ENCODE peak calls at places on chromosomes 7 and 10, in four cellular contexts. One of them, this sample, is unnamed.

GRCh38 chr7:36795451-36796021 is 71.2 kb upstream of the AOAH start:
- DNase-seq in activated naive CD4-positive, alpha-beta T cell treated with anti-CD3 and anti-CD28 coated beads, Interleukin-2, amount 10 ng/mL, durations not matched to agents 7 days and 5 days: no peak
- DNase-seq in GM20000: no peak
- DNase-seq in NCI-H2171: no peak
- DNase-seq in this sample: no peak

GRCh38 chr10:97771055-97771811 is 566 bp downstream of the SFRP5 start:
- DNase-seq in activated naive CD4-positive, alpha-beta T cell treated with anti-CD3 and anti-CD28 coated beads, Interleukin-2, amount 10 ng/mL, durations not matched to agents 7 days and 5 days: no peak
- DNase-seq in GM20000: peak
- DNase-seq in NCI-H2171: peak
- DNase-seq in this sample: no peak

GRCh38 chr10:4844864-4845263 is 18.9 kb downstream of the AKR1E2 start:
- DNase-seq in activated naive CD4-positive, alpha-beta T cell treated with anti-CD3 and anti-CD28 coated beads, Interleukin-2, amount 10 ng/mL, durations not matched to agents 7 days and 5 days: no peak
- DNase-seq in GM20000: no peak
- DNase-seq in NCI-H2171: no peak
- DNase-seq in this sample: no peak

GRCh38 chr7:138975343-138976104 is 5.7 kb downstream of the KIAA1549 start:
- DNase-seq in activated naive CD4-positive, alpha-beta T cell treated with anti-CD3 and anti-CD28 coated beads, Interleukin-2, amount 10 ng/mL, durations not matched to agents 7 days and 5 days: no peak
- DNase-seq in GM20000: no peak
- DNase-seq in NCI-H2171: peak
- DNase-seq in this sample: no peak

GRCh38 chr7:145784809-145785780 is 331.5 kb upstream of the CNTNAP2 start:
- DNase-seq in activated naive CD4-positive, alpha-beta T cell treated with anti-CD3 and anti-CD28 coated beads, Interleukin-2, amount 10 ng/mL, durations not matched to agents 7 days and 5 days: no peak
- DNase-seq in GM20000: no peak
- DNase-seq in NCI-H2171: no peak
- DNase-seq in this sample: no peak

GRCh38 chr7:112546723-112547513 is 66.1 kb downstream of the LSMEM1 start:
- DNase-seq in activated naive CD4-positive, alpha-beta T cell treated with anti-CD3 and anti-CD28 coated beads, Interleukin-2, amount 10 ng/mL, durations not matched to agents 7 days and 5 days: no peak
- DNase-seq in GM20000: no peak
- DNase-seq in NCI-H2171: no peak
- DNase-seq in this sample: no peak

GRCh38 chr7:139058963-139059362 is 23.1 kb upstream of the ZC3HAV1L start:
- DNase-seq in activated naive CD4-positive, alpha-beta T cell treated with anti-CD3 and anti-CD28 coated beads, Interleukin-2, amount 10 ng/mL, durations not matched to agents 7 days and 5 days: no peak
- DNase-seq in GM20000: no peak
- DNase-seq in NCI-H2171: no peak
- DNase-seq in this sample: no peak

GRCh38 chr7:37411444-37412034 is 37.1 kb downstream of the ELMO1 start:
- DNase-seq in activated naive CD4-positive, alpha-beta T cell treated with anti-CD3 and anti-CD28 coated beads, Interleukin-2, amount 10 ng/mL, durations not matched to agents 7 days and 5 days: no peak
- DNase-seq in GM20000: no peak
- DNase-seq in NCI-H2171: no peak
- DNase-seq in this sample: no peak

GRCh38 chr7:92641921-92642511 is 51.8 kb upstream of the FAM133B start:
- DNase-seq in activated naive CD4-positive, alpha-beta T cell treated with anti-CD3 and anti-CD28 coated beads, Interleukin-2, amount 10 ng/mL, durations not matched to agents 7 days and 5 days: peak
- DNase-seq in GM20000: peak
- DNase-seq in NCI-H2171: no peak
- DNase-seq in this sample: no peak

GRCh38 chr10:74824184-74825032 is 2.0 kb upstream of the KAT6B start:
- DNase-seq in activated naive CD4-positive, alpha-beta T cell treated with anti-CD3 and anti-CD28 coated beads, Interleukin-2, amount 10 ng/mL, durations not matched to agents 7 days and 5 days: peak
- DNase-seq in GM20000: no peak
- DNase-seq in NCI-H2171: no peak
- DNase-seq in this sample: no peak

GRCh38 chr7:45691155-45691656 is 117.0 kb downstream of the ADCY1 start:
- DNase-seq in activated naive CD4-positive, alpha-beta T cell treated with anti-CD3 and anti-CD28 coated beads, Interleukin-2, amount 10 ng/mL, durations not matched to agents 7 days and 5 days: no peak
- DNase-seq in GM20000: no peak
- DNase-seq in NCI-H2171: no peak
- DNase-seq in this sample: no peak

GRCh38 chr10:17013131-17013530 is 116.5 kb downstream of the CUBN start:
- DNase-seq in activated naive CD4-positive, alpha-beta T cell treated with anti-CD3 and anti-CD28 coated beads, Interleukin-2, amount 10 ng/mL, durations not matched to agents 7 days and 5 days: no peak
- DNase-seq in GM20000: no peak
- DNase-seq in NCI-H2171: no peak
- DNase-seq in this sample: no peak

GRCh38 chr10:116861796-116862195 is 12.5 kb downstream of the ENO4 start:
- DNase-seq in activated naive CD4-positive, alpha-beta T cell treated with anti-CD3 and anti-CD28 coated beads, Interleukin-2, amount 10 ng/mL, durations not matched to agents 7 days and 5 days: no peak
- DNase-seq in GM20000: no peak
- DNase-seq in NCI-H2171: no peak
- DNase-seq in this sample: no peak

GRCh38 chr7:129501760-129502707 is at the start of gene SMKR1:
- DNase-seq in activated naive CD4-positive, alpha-beta T cell treated with anti-CD3 and anti-CD28 coated beads, Interleukin-2, amount 10 ng/mL, durations not matched to agents 7 days and 5 days: peak
- DNase-seq in GM20000: peak
- DNase-seq in NCI-H2171: peak
- DNase-seq in this sample: peak

GRCh38 chr10:89395141-89395540 is 2.7 kb downstream of the IFIT1 start:
- DNase-seq in activated naive CD4-positive, alpha-beta T cell treated with anti-CD3 and anti-CD28 coated beads, Interleukin-2, amount 10 ng/mL, durations not matched to agents 7 days and 5 days: no peak
- DNase-seq in GM20000: no peak
- DNase-seq in NCI-H2171: no peak
- DNase-seq in this sample: no peak

GRCh38 chr10:15419279-15419874 is 48.3 kb upstream of the FAM171A1 start:
- DNase-seq in activated naive CD4-positive, alpha-beta T cell treated with anti-CD3 and anti-CD28 coated beads, Interleukin-2, amount 10 ng/mL, durations not matched to agents 7 days and 5 days: peak
- DNase-seq in GM20000: peak
- DNase-seq in NCI-H2171: peak
- DNase-seq in this sample: no peak

GRCh38 chr10:36441557-36441956 is 683.8 kb upstream of the ANKRD30A start:
- DNase-seq in activated naive CD4-positive, alpha-beta T cell treated with anti-CD3 and anti-CD28 coated beads, Interleukin-2, amount 10 ng/mL, durations not matched to agents 7 days and 5 days: no peak
- DNase-seq in GM20000: no peak
- DNase-seq in NCI-H2171: no peak
- DNase-seq in this sample: no peak

GRCh38 chr10:101646369-101646768 is 48.6 kb downstream of the FBXW4 start:
- DNase-seq in activated naive CD4-positive, alpha-beta T cell treated with anti-CD3 and anti-CD28 coated beads, Interleukin-2, amount 10 ng/mL, durations not matched to agents 7 days and 5 days: no peak
- DNase-seq in GM20000: no peak
- DNase-seq in NCI-H2171: no peak
- DNase-seq in this sample: no peak

GRCh38 chr7:73647725-73648592 is 19.7 kb upstream of the VPS37D start:
- DNase-seq in activated naive CD4-positive, alpha-beta T cell treated with anti-CD3 and anti-CD28 coated beads, Interleukin-2, amount 10 ng/mL, durations not matched to agents 7 days and 5 days: peak
- DNase-seq in GM20000: peak
- DNase-seq in NCI-H2171: peak
- DNase-seq in this sample: no peak

GRCh38 chr10:79268717-79269116 is 78.6 kb upstream of the PPIF start:
- DNase-seq in activated naive CD4-positive, alpha-beta T cell treated with anti-CD3 and anti-CD28 coated beads, Interleukin-2, amount 10 ng/mL, durations not matched to agents 7 days and 5 days: no peak
- DNase-seq in GM20000: no peak
- DNase-seq in NCI-H2171: no peak
- DNase-seq in this sample: no peak

GRCh38 chr10:62794306-62794705 is 10.2 kb upstream of the ADO start:
- DNase-seq in activated naive CD4-positive, alpha-beta T cell treated with anti-CD3 and anti-CD28 coated beads, Interleukin-2, amount 10 ng/mL, durations not matched to agents 7 days and 5 days: no peak
- DNase-seq in GM20000: no peak
- DNase-seq in NCI-H2171: no peak
- DNase-seq in this sample: no peak

GRCh38 chr10:132300582-132300981 is 7.2 kb downstream of the STK32C start:
- DNase-seq in activated naive CD4-positive, alpha-beta T cell treated with anti-CD3 and anti-CD28 coated beads, Interleukin-2, amount 10 ng/mL, durations not matched to agents 7 days and 5 days: no peak
- DNase-seq in GM20000: no peak
- DNase-seq in NCI-H2171: no peak
- DNase-seq in this sample: no peak

GRCh38 chr10:101379663-101380352 is 25.8 kb downstream of the BTRC start:
- DNase-seq in activated naive CD4-positive, alpha-beta T cell treated with anti-CD3 and anti-CD28 coated beads, Interleukin-2, amount 10 ng/mL, durations not matched to agents 7 days and 5 days: no peak
- DNase-seq in GM20000: no peak
- DNase-seq in NCI-H2171: no peak
- DNase-seq in this sample: no peak

GRCh38 chr7:66778201-66778600 is 37.7 kb downstream of the RABGEF1 start:
- DNase-seq in activated naive CD4-positive, alpha-beta T cell treated with anti-CD3 and anti-CD28 coated beads, Interleukin-2, amount 10 ng/mL, durations not matched to agents 7 days and 5 days: no peak
- DNase-seq in GM20000: no peak
- DNase-seq in NCI-H2171: no peak
- DNase-seq in this sample: no peak

GRCh38 chr10:132549416-132549815 is 11.8 kb downstream of the INPP5A start:
- DNase-seq in activated naive CD4-positive, alpha-beta T cell treated with anti-CD3 and anti-CD28 coated beads, Interleukin-2, amount 10 ng/mL, durations not matched to agents 7 days and 5 days: no peak
- DNase-seq in GM20000: no peak
- DNase-seq in NCI-H2171: peak
- DNase-seq in this sample: peak

GRCh38 chr10:5070648-5071410 is 23.4 kb upstream of the AKR1C3 start:
- DNase-seq in activated naive CD4-positive, alpha-beta T cell treated with anti-CD3 and anti-CD28 coated beads, Interleukin-2, amount 10 ng/mL, durations not matched to agents 7 days and 5 days: no peak
- DNase-seq in GM20000: no peak
- DNase-seq in NCI-H2171: no peak
- DNase-seq in this sample: no peak

GRCh38 chr7:36440880-36441279 is 51.2 kb downstream of the ANLN start:
- DNase-seq in activated naive CD4-positive, alpha-beta T cell treated with anti-CD3 and anti-CD28 coated beads, Interleukin-2, amount 10 ng/mL, durations not matched to agents 7 days and 5 days: no peak
- DNase-seq in GM20000: peak
- DNase-seq in NCI-H2171: peak
- DNase-seq in this sample: peak

GRCh38 chr7:157601530-157601929 is 264.7 kb downstream of the DNAJB6 start:
- DNase-seq in activated naive CD4-positive, alpha-beta T cell treated with anti-CD3 and anti-CD28 coated beads, Interleukin-2, amount 10 ng/mL, durations not matched to agents 7 days and 5 days: peak
- DNase-seq in GM20000: no peak
- DNase-seq in NCI-H2171: no peak
- DNase-seq in this sample: no peak